ENCODE peak calls at places on chromosomes 12 and 14, in seven cellular contexts. One of them, this sample, is unnamed. For H3K27me3 and H3K9me3, the result is how much of the 10 kb centered on the place peaks cover.

GRCh38 chr14:38329236-38329635 is 73.3 kb upstream of the CLEC14A start:
- DNase-seq in aorta: no peak
- DNase-seq in fibroblast of lung: no peak
- DNase-seq in ovary: no peak
- DNase-seq in upper lobe of right lung: no peak
- DNase-seq in SJSA1: no peak
- DNase-seq in neuronal stem cell: no peak
- DNase-seq in this sample: no peak

GRCh38 chr12:131038961-131039360 is 85.3 kb downstream of the ADGRD1 start:
- DNase-seq in ovary: no peak
- DNase-seq in fibroblast of lung: no peak
- DNase-seq in upper lobe of right lung: no peak
- DNase-seq in aorta: peak
- DNase-seq in SJSA1: no peak
- DNase-seq in neuronal stem cell: no peak
- DNase-seq in this sample: no peak

GRCh38 chr14:28773917-28774691 is 7.5 kb downstream of the FOXG1 start:
- DNase-seq in fibroblast of lung: peak
- DNase-seq in aorta: no peak
- DNase-seq in ovary: no peak
- DNase-seq in neuronal stem cell: no peak
- DNase-seq in SJSA1: no peak
- DNase-seq in upper lobe of right lung: no peak
- DNase-seq in this sample: peak

GRCh38 chr14:70887207-70888150 is 19.8 kb upstream of the PCNX1 start:
- DNase-seq in neuronal stem cell: no peak
- DNase-seq in ovary: no peak
- DNase-seq in SJSA1: no peak
- DNase-seq in aorta: no peak
- DNase-seq in fibroblast of lung: peak
- DNase-seq in upper lobe of right lung: no peak
- DNase-seq in this sample: peak

GRCh38 chr12:131673519-131674265 is 37.2 kb upstream of the SFSWAP start:
- DNase-seq in SJSA1: no peak
- DNase-seq in fibroblast of lung: peak
- DNase-seq in ovary: no peak
- DNase-seq in aorta: peak
- DNase-seq in upper lobe of right lung: peak
- DNase-seq in neuronal stem cell: no peak
- DNase-seq in this sample: peak

GRCh38 chr12:98421336-98421735 is 94.1 kb upstream of the TMPO start:
- DNase-seq in ovary: no peak
- DNase-seq in aorta: no peak
- DNase-seq in fibroblast of lung: no peak
- DNase-seq in SJSA1: no peak
- DNase-seq in upper lobe of right lung: no peak
- DNase-seq in neuronal stem cell: no peak
- DNase-seq in this sample: no peak

GRCh38 chr12:131608740-131609665 is 101.9 kb upstream of the SFSWAP start:
- DNase-seq in fibroblast of lung: peak
- DNase-seq in SJSA1: peak
- DNase-seq in ovary: peak
- DNase-seq in neuronal stem cell: peak
- DNase-seq in aorta: peak
- DNase-seq in upper lobe of right lung: peak
- DNase-seq in this sample: peak

GRCh38 chr14:96905065-96905464 is 107.9 kb downstream of the VRK1 start:
- DNase-seq in fibroblast of lung: no peak
- DNase-seq in ovary: no peak
- DNase-seq in aorta: no peak
- DNase-seq in SJSA1: no peak
- DNase-seq in upper lobe of right lung: no peak
- DNase-seq in neuronal stem cell: no peak
- DNase-seq in this sample: no peak

GRCh38 chr12:38384816-38385491 is 68.4 kb downstream of the ALG10B start:
- DNase-seq in aorta: no peak
- DNase-seq in ovary: no peak
- DNase-seq in fibroblast of lung: no peak
- DNase-seq in upper lobe of right lung: peak
- DNase-seq in neuronal stem cell: no peak
- DNase-seq in SJSA1: no peak
- DNase-seq in this sample: no peak

GRCh38 chr12:130087222-130087621 is 75.0 kb upstream of the FZD10 start:
- DNase-seq in fibroblast of lung: no peak
- DNase-seq in neuronal stem cell: no peak
- DNase-seq in ovary: no peak
- DNase-seq in SJSA1: no peak
- DNase-seq in upper lobe of right lung: no peak
- DNase-seq in aorta: no peak
- DNase-seq in this sample: no peak

GRCh38 chr12:110638792-110639191 is 24.9 kb downstream of the TCTN1 start:
- DNase-seq in aorta: no peak
- DNase-seq in upper lobe of right lung: no peak
- DNase-seq in ovary: no peak
- DNase-seq in SJSA1: no peak
- DNase-seq in neuronal stem cell: no peak
- DNase-seq in fibroblast of lung: peak
- DNase-seq in this sample: no peak

GRCh38 chr12:69042970-69043369 is 110.0 kb upstream of the CPM start:
- DNase-seq in ovary: no peak
- DNase-seq in aorta: no peak
- DNase-seq in SJSA1: no peak
- DNase-seq in fibroblast of lung: no peak
- DNase-seq in upper lobe of right lung: no peak
- DNase-seq in neuronal stem cell: no peak
- DNase-seq in this sample: no peak

GRCh38 chr12:63917864-63918742 is 73.6 kb downstream of the SRGAP1 start:
- DNase-seq in neuronal stem cell: no peak
- DNase-seq in upper lobe of right lung: no peak
- DNase-seq in ovary: no peak
- DNase-seq in fibroblast of lung: peak
- DNase-seq in SJSA1: peak
- DNase-seq in aorta: no peak
- DNase-seq in this sample: peak

GRCh38 chr14:62661818-62662217 is 383.4 kb downstream of the KCNH5 start:
- DNase-seq in neuronal stem cell: no peak
- DNase-seq in ovary: no peak
- DNase-seq in upper lobe of right lung: no peak
- DNase-seq in SJSA1: no peak
- DNase-seq in fibroblast of lung: no peak
- DNase-seq in aorta: no peak
- DNase-seq in this sample: no peak

GRCh38 chr14:54794796-54795195 is 107.8 kb downstream of the GCH1 start:
- DNase-seq in fibroblast of lung: no peak
- DNase-seq in aorta: no peak
- DNase-seq in upper lobe of right lung: no peak
- DNase-seq in ovary: no peak
- DNase-seq in neuronal stem cell: no peak
- DNase-seq in SJSA1: no peak
- DNase-seq in this sample: no peak

GRCh38 chr14:98252819-98253218 is 1019.2 kb downstream of the BCL11B start:
- DNase-seq in SJSA1: no peak
- DNase-seq in ovary: no peak
- DNase-seq in aorta: no peak
- DNase-seq in fibroblast of lung: no peak
- DNase-seq in neuronal stem cell: no peak
- DNase-seq in upper lobe of right lung: no peak
- DNase-seq in this sample: no peak

GRCh38 chr14:76136476-76137160 is 15.1 kb upstream of the GPATCH2L start:
- DNase-seq in neuronal stem cell: no peak
- DNase-seq in SJSA1: no peak
- DNase-seq in ovary: no peak
- DNase-seq in aorta: no peak
- DNase-seq in fibroblast of lung: no peak
- DNase-seq in upper lobe of right lung: no peak
- DNase-seq in this sample: no peak
- H3K27me3 ChIP-seq in neuronal stem cell: under half
- H3K27me3 ChIP-seq in SJSA1: under half
- H3K27me3 ChIP-seq in ovary: under half
- H3K27me3 ChIP-seq in aorta: under half
- H3K27me3 ChIP-seq in fibroblast of lung: under half
- H3K27me3 ChIP-seq in upper lobe of right lung: half or more
- H3K27me3 ChIP-seq in this sample: under half

GRCh38 chr12:34344851-34345522 is 322.7 kb downstream of the ALG10 start:
- DNase-seq in neuronal stem cell: no peak
- DNase-seq in aorta: no peak
- DNase-seq in SJSA1: no peak
- DNase-seq in upper lobe of right lung: no peak
- DNase-seq in ovary: no peak
- DNase-seq in fibroblast of lung: no peak
- DNase-seq in this sample: no peak
- H3K9me3 ChIP-seq in neuronal stem cell: under half
- H3K9me3 ChIP-seq in aorta: under half
- H3K9me3 ChIP-seq in SJSA1: under half
- H3K9me3 ChIP-seq in upper lobe of right lung: under half
- H3K9me3 ChIP-seq in ovary: under half
- H3K9me3 ChIP-seq in fibroblast of lung: under half
- H3K9me3 ChIP-seq in this sample: under half

GRCh38 chr12:4268549-4269181 is 4.9 kb upstream of the CCND2 start:
- DNase-seq in ovary: no peak
- DNase-seq in fibroblast of lung: peak
- DNase-seq in upper lobe of right lung: no peak
- DNase-seq in SJSA1: no peak
- DNase-seq in aorta: no peak
- DNase-seq in neuronal stem cell: no peak
- DNase-seq in this sample: no peak

GRCh38 chr12:4270670-4271432 is 2.7 kb upstream of the CCND2 start:
- DNase-seq in SJSA1: no peak
- DNase-seq in fibroblast of lung: peak
- DNase-seq in upper lobe of right lung: peak
- DNase-seq in ovary: no peak
- DNase-seq in neuronal stem cell: peak
- DNase-seq in aorta: peak
- DNase-seq in this sample: no peak

GRCh38 chr12:4269279-4269991 is 4.1 kb upstream of the CCND2 start:
- DNase-seq in fibroblast of lung: peak
- DNase-seq in neuronal stem cell: peak
- DNase-seq in upper lobe of right lung: peak
- DNase-seq in aorta: peak
- DNase-seq in ovary: peak
- DNase-seq in SJSA1: no peak
- DNase-seq in this sample: peak

GRCh38 chr12:4271433-4272013 is 2.0 kb upstream of the CCND2 start:
- DNase-seq in fibroblast of lung: no peak
- DNase-seq in ovary: no peak
- DNase-seq in neuronal stem cell: no peak
- DNase-seq in SJSA1: no peak
- DNase-seq in upper lobe of right lung: no peak
- DNase-seq in aorta: peak
- DNase-seq in this sample: no peak

GRCh38 chr12:4270016-4270669 is 3.4 kb upstream of the CCND2 start:
- DNase-seq in aorta: peak
- DNase-seq in SJSA1: no peak
- DNase-seq in fibroblast of lung: no peak
- DNase-seq in neuronal stem cell: no peak
- DNase-seq in ovary: no peak
- DNase-seq in upper lobe of right lung: no peak
- DNase-seq in this sample: no peak
- H3K27me3 ChIP-seq in aorta: under half
- H3K27me3 ChIP-seq in SJSA1: half or more
- H3K27me3 ChIP-seq in fibroblast of lung: half or more
- H3K27me3 ChIP-seq in neuronal stem cell: under half
- H3K27me3 ChIP-seq in ovary: under half
- H3K27me3 ChIP-seq in upper lobe of right lung: under half
- H3K27me3 ChIP-seq in this sample: half or more

DNA sequence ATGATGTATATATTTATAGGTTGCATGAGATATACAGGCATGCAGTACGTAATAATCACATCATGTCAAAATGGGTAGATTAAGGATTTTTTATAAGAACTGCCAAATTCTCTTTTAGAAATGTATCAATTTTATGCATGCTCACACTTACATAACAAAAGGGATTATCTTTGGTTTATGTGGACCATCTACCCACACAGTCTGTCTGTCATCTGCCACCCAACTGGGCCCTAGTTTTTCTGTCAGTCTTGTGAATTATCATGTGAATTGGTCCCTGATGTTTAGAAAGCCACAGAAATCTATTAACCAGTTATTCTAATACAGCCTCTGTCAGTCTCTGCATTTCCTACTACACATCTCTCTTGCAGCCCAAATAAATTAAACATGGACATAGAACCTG is 133.4 kb downstream of the ACSS3 start:
- DNase-seq in fibroblast of lung: no peak
- DNase-seq in neuronal stem cell: no peak
- DNase-seq in ovary: no peak
- DNase-seq in aorta: no peak
- DNase-seq in SJSA1: no peak
- DNase-seq in upper lobe of right lung: no peak
- DNase-seq in this sample: no peak
- H3K9me3 ChIP-seq in fibroblast of lung: under half
- H3K9me3 ChIP-seq in neuronal stem cell: under half
- H3K9me3 ChIP-seq in ovary: under half
- H3K9me3 ChIP-seq in aorta: under half
- H3K9me3 ChIP-seq in SJSA1: under half
- H3K9me3 ChIP-seq in upper lobe of right lung: under half
- H3K9me3 ChIP-seq in this sample: under half

GRCh38 chr14:32986791-32987545 is 48.3 kb downstream of the NPAS3 start:
- DNase-seq in upper lobe of right lung: no peak
- DNase-seq in SJSA1: no peak
- DNase-seq in aorta: no peak
- DNase-seq in ovary: no peak
- DNase-seq in fibroblast of lung: peak
- DNase-seq in neuronal stem cell: peak
- DNase-seq in this sample: no peak
- H3K27me3 ChIP-seq in upper lobe of right lung: under half
- H3K27me3 ChIP-seq in SJSA1: under half
- H3K27me3 ChIP-seq in aorta: under half
- H3K27me3 ChIP-seq in ovary: under half
- H3K27me3 ChIP-seq in fibroblast of lung: under half
- H3K27me3 ChIP-seq in neuronal stem cell: under half
- H3K27me3 ChIP-seq in this sample: under half

DNA sequence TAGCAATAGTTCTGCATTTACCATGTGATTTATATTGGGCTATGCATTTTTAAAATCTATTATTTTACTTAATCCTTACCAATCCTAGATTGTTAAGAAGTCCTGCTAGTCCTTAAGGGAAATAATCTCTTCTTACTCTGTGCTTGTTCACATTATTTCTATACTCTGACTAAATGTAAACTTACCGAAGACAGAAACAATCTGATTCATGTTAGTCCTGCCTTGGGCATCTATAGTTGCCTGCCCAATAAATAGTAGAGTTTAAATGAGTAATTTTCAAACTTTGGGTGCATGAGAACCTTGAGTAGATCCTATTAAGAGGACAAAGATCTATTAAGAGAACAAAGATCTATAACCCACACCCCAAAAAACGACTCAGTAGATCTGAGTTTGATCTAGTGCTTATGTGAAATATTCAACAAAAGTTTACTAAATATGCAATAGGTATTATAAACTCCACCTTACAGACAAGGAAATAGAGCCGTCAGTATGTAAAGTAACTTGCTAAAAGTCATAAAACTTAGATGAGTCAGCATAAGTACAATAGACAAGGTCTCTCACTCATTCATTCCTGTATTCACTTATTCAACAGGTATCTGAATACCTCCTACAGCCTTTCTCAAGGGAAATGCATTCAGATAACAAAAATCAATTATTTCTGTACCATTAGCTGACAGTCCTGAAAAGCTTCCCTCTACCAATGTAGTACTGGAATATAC is 127.6 kb downstream of the PAWR start:
- DNase-seq in upper lobe of right lung: no peak
- DNase-seq in SJSA1: no peak
- DNase-seq in ovary: no peak
- DNase-seq in fibroblast of lung: no peak
- DNase-seq in aorta: no peak
- DNase-seq in neuronal stem cell: no peak
- DNase-seq in this sample: no peak
- H3K9me3 ChIP-seq in upper lobe of right lung: under half
- H3K9me3 ChIP-seq in SJSA1: under half
- H3K9me3 ChIP-seq in ovary: under half
- H3K9me3 ChIP-seq in fibroblast of lung: under half
- H3K9me3 ChIP-seq in aorta: under half
- H3K9me3 ChIP-seq in neuronal stem cell: under half
- H3K9me3 ChIP-seq in this sample: under half

This sample was measured in MG63.